ENCODE peak calls at places on chromosomes 4 and X, in seven cellular contexts. R is mammary epithelial cell, X is colonic mucosa, G is OCI-LY7, Z is kidney, K is tibial nerve, P is GM23338. A is an unnamed sample.
A peak's percentile ranks its signal among the peaks of the same experiment; 100 is the strongest.

GRCh38 chr4:1212546-1213335 is 36.2 kb downstream of the CTBP1 start:
- DNase-seq in R (no peak), Z (peak; percentile 63), G (no peak), X (no peak), K (no peak), P (no peak), A (peak; percentile 12)

GRCh38 chr4:158676076-158676475 is 4.0 kb downstream of the ETFDH start:
- DNase-seq in P (no peak), K (no peak), Z (no peak), G (no peak), R (no peak), X (no peak), A (no peak)

GRCh38 chrX:48956728-48957414 is 536 bp downstream of the OTUD5 start:
- DNase-seq in Z (peak; percentile 82), G (no peak), X (peak; percentile 31), K (no peak), R (no peak), P (no peak), A (peak; percentile 43)

GRCh38 chr4:55215087-55215486 is 89.7 kb upstream of the KDR start:
- DNase-seq in P (no peak), X (no peak), G (no peak), Z (no peak), K (no peak), R (peak; percentile 25), A (no peak)

GRCh38 chr4:153084939-153085630 is 119.2 kb upstream of the TRIM2 start:
- DNase-seq in K (peak; percentile 57), R (peak; percentile 74), G (peak; percentile 68), X (peak; percentile 83), P (peak; percentile 84), Z (peak; percentile 89), A (peak; percentile 68)

GRCh38 chr4:123361195-123361861 is 35.3 kb upstream of the SPRY1 start:
- DNase-seq in K (no peak), X (no peak), G (no peak), R (peak; percentile 31), Z (no peak), P (no peak), A (no peak)

GRCh38 chr4:27276322-27277073 is 415.9 kb downstream of the STIM2 start:
- DNase-seq in K (no peak), P (no peak), X (peak; percentile 23), G (no peak), R (no peak), Z (no peak), A (no peak)

GRCh38 chr4:80295331-80295730 is 28.9 kb downstream of the FGF5 start:
- DNase-seq in P (no peak), G (no peak), X (no peak), K (no peak), Z (no peak), R (no peak), A (no peak)

GRCh38 chr4:105345358-105345757 is 128.5 kb downstream of the PPA2 start:
- DNase-seq in Z (no peak), G (no peak), X (no peak), R (no peak), K (no peak), P (no peak), A (no peak)

GRCh38 chr4:185839770-185840169 is 27.8 kb upstream of the SORBS2 start:
- DNase-seq in P (peak; percentile 33), G (no peak), K (no peak), R (no peak), Z (no peak), X (no peak), A (no peak)
- H3K4me1 ChIP-seq in P (peaks cover 48% of the 10 kb centered on the region), G (no peaks in the 10 kb centered on the region), K (peaks cover 46% of the 10 kb centered on the region), R (peaks cover 21% of the 10 kb centered on the region), Z (peaks cover 7% of the 10 kb centered on the region), X (no peaks in the 10 kb centered on the region), A (no peaks in the 10 kb centered on the region)

DNA sequence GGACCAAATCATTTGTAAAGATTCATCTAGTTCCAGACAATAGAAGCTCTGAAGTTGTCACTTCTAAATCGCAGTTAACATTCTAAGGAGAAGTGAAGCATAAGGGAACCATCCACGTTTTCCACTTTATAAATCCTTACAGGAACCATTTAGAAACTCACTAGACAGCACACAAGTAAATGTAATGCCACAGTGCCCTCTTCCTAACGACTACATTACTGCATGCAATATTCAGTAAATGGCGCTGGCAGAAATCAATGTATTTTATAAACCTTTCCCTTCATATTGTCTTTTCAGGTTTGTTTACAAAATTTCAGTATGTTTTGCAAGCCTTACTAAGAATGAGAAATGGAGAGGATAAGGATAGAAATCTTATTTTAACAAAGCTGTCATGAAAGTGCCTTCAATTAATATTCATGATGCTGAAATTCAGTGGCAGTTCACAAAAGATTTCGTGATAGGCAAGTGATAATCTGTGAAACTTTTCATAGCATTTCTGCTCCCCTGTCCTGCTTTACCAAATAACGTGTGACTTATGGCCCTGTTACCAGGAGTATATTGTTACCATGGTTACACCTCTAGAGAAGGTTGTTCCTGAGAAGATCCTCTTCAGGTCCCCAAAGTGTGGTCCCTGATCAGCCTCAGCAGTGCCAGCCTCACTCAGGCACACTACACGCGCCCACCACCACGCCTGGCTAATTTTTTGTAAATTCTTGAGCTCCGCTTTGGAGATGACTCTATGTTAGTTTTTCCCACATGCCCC is 54.2 kb downstream of the TMA16 start:
- DNase-seq in G (peak; percentile 64), R (peak; percentile 29), P (peak; percentile 68), K (no peak), X (peak; percentile 33), Z (no peak), A (no peak)
- TF ChIP-seq CTCF in G (peak; percentile 91), R (peak; percentile 63), P (peak; percentile 86), K (peak; percentile 58), X (peak; percentile 45), Z (peak; percentile 68), A (peak; percentile 78)

GRCh38 chr4:184268574-184269160 is 51.0 kb upstream of the ENPP6 start:
- DNase-seq in K (no peak), R (no peak), G (peak; percentile 44), X (no peak), P (no peak), Z (no peak), A (no peak)

GRCh38 chr4:184267206-184267608 is 49.5 kb upstream of the ENPP6 start:
- DNase-seq in X (no peak), Z (no peak), R (no peak), K (no peak), P (no peak), G (peak; percentile 50), A (no peak)

GRCh38 chr4:184270808-184271413 is 53.2 kb upstream of the ENPP6 start:
- DNase-seq in G (no peak), K (no peak), R (no peak), X (no peak), P (no peak), Z (no peak), A (peak; percentile 6)

GRCh38 chr4:184267673-184268573 is 50.2 kb upstream of the ENPP6 start:
- DNase-seq in P (no peak), G (peak; percentile 94), R (peak; percentile 86), K (no peak), X (peak; percentile 57), Z (no peak), A (peak; percentile 80)

GRCh38 chr4:184269879-184270430 is 52.3 kb upstream of the ENPP6 start:
- DNase-seq in G (no peak), K (no peak), X (no peak), P (no peak), Z (no peak), R (no peak), A (no peak)
- H3K4me1 ChIP-seq in G (peaks cover 64% of the 10 kb centered on the region), K (peaks cover 10% of the 10 kb centered on the region), X (no peaks in the 10 kb centered on the region), P (no peaks in the 10 kb centered on the region), Z (no peaks in the 10 kb centered on the region), R (peaks cover 29% of the 10 kb centered on the region), A (peaks cover 7% of the 10 kb centered on the region)

GRCh38 chr4:15043226-15043625 is 40.9 kb downstream of the CPEB2 start:
- DNase-seq in R (no peak), X (no peak), K (no peak), P (peak; percentile 27), G (peak; percentile 3), Z (no peak), A (no peak)
- TF ChIP-seq CTCF in R (peak; percentile 26), X (no peak), K (peak; percentile 10), P (peak; percentile 50), G (peak; percentile 65), Z (no peak), A (no peak)

GRCh38 chrX:46727445-46727844 is 31.5 kb downstream of the SLC9A7 start:
- DNase-seq in X (no peak), P (no peak), Z (no peak), K (no peak), G (no peak), R (no peak), A (no peak)
- H3K4me1 ChIP-seq in X (no peaks in the 10 kb centered on the region), P (no peaks in the 10 kb centered on the region), Z (no peaks in the 10 kb centered on the region), K (no peaks in the 10 kb centered on the region), G (peaks cover 5% of the 10 kb centered on the region), R (peaks cover 9% of the 10 kb centered on the region), A (no peaks in the 10 kb centered on the region)

DNA sequence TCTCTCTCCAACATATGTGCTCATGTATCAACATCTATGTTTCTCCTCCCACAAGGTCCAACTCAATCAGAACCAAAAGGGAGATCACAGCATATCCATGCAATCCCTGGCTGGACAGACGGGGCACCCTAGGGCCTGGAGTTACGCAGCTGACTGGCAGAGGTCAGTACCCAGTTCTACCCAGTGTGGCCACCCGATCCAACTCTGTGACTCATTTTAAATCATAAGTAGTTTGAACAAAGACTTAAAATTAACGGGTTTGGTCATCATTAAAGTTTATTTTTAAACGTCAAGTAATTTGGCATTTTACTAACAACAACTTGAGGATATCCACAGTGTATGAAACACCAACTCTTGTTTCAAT is 59.5 kb downstream of the APBB2 start:
- DNase-seq in P (no peak), G (no peak), R (no peak), X (no peak), Z (no peak), K (no peak), A (no peak)
- TF ChIP-seq CTCF in P (no peak), G (no peak), R (no peak), X (no peak), Z (peak; percentile 1), K (no peak), A (no peak)

A was measured in CD8-positive, alpha-beta T cell.